ENCODE peak calls at places on chromosomes 12 and 14, in five cellular contexts. One of them, this sample, is unnamed.

GRCh38 chr12:107822356-107822755 is 47.9 kb downstream of the ASCL4 start:
- DNase-seq in progenitor cell of endocrine pancreas: no peak
- DNase-seq in Peyer's patch: no peak
- DNase-seq in islet precursor cell: no peak
- DNase-seq in AG08395: no peak
- DNase-seq in this sample: peak

GRCh38 chr12:13970803-13971202 is 10.6 kb downstream of the GRIN2B start:
- DNase-seq in AG08395: no peak
- DNase-seq in progenitor cell of endocrine pancreas: no peak
- DNase-seq in islet precursor cell: no peak
- DNase-seq in Peyer's patch: no peak
- DNase-seq in this sample: no peak

GRCh38 chr14:93997933-93998870 is 1.1 kb downstream of the CCDC197 start:
- DNase-seq in islet precursor cell: no peak
- DNase-seq in AG08395: no peak
- DNase-seq in progenitor cell of endocrine pancreas: no peak
- DNase-seq in Peyer's patch: no peak
- DNase-seq in this sample: no peak

GRCh38 chr12:75774309-75775052 is 257.1 kb downstream of the PHLDA1 start:
- DNase-seq in islet precursor cell: no peak
- DNase-seq in AG08395: no peak
- DNase-seq in Peyer's patch: no peak
- DNase-seq in progenitor cell of endocrine pancreas: no peak
- DNase-seq in this sample: no peak

GRCh38 chr12:88472248-88472647 is 108.0 kb downstream of the KITLG start:
- DNase-seq in Peyer's patch: no peak
- DNase-seq in progenitor cell of endocrine pancreas: no peak
- DNase-seq in AG08395: no peak
- DNase-seq in islet precursor cell: no peak
- DNase-seq in this sample: no peak

GRCh38 chr12:95182868-95183415 is 34.3 kb downstream of the FGD6 start:
- DNase-seq in islet precursor cell: peak
- DNase-seq in AG08395: peak
- DNase-seq in progenitor cell of endocrine pancreas: no peak
- DNase-seq in Peyer's patch: no peak
- DNase-seq in this sample: no peak

GRCh38 chr12:132170637-132171292 is 26.5 kb downstream of the NOC4L start:
- DNase-seq in Peyer's patch: no peak
- DNase-seq in islet precursor cell: no peak
- DNase-seq in progenitor cell of endocrine pancreas: no peak
- DNase-seq in AG08395: no peak
- DNase-seq in this sample: no peak

GRCh38 chr14:70183991-70184390 is 4.8 kb downstream of the SLC8A3 start:
- DNase-seq in Peyer's patch: no peak
- DNase-seq in islet precursor cell: no peak
- DNase-seq in AG08395: no peak
- DNase-seq in progenitor cell of endocrine pancreas: no peak
- DNase-seq in this sample: no peak

GRCh38 chr12:104230704-104231103 is 15.1 kb downstream of the TXNRD1 start:
- DNase-seq in Peyer's patch: no peak
- DNase-seq in progenitor cell of endocrine pancreas: no peak
- DNase-seq in islet precursor cell: no peak
- DNase-seq in AG08395: no peak
- DNase-seq in this sample: no peak

GRCh38 chr12:26630546-26631027 is 202.4 kb downstream of the ITPR2 start:
- DNase-seq in progenitor cell of endocrine pancreas: no peak
- DNase-seq in islet precursor cell: no peak
- DNase-seq in Peyer's patch: no peak
- DNase-seq in AG08395: no peak
- DNase-seq in this sample: no peak

GRCh38 chr12:71004578-71004977 is 84.0 kb upstream of the PTPRR start:
- DNase-seq in progenitor cell of endocrine pancreas: no peak
- DNase-seq in Peyer's patch: no peak
- DNase-seq in AG08395: no peak
- DNase-seq in islet precursor cell: no peak
- DNase-seq in this sample: no peak

GRCh38 chr12:114917953-114918352 is 234.0 kb upstream of the TBX3 start:
- DNase-seq in islet precursor cell: no peak
- DNase-seq in progenitor cell of endocrine pancreas: no peak
- DNase-seq in Peyer's patch: no peak
- DNase-seq in AG08395: no peak
- DNase-seq in this sample: no peak

GRCh38 chr12:108899145-108899544 is 19.3 kb downstream of the DAO start:
- DNase-seq in Peyer's patch: no peak
- DNase-seq in AG08395: no peak
- DNase-seq in islet precursor cell: no peak
- DNase-seq in progenitor cell of endocrine pancreas: no peak
- DNase-seq in this sample: no peak